ENCODE peak calls at places on chromosomes 3 and 15, in ten cellular contexts. One of them, this sample, is unnamed.

GRCh38 chr3:195889843-195890407 is 18.4 kb downstream of the TNK2 start:
- DNase-seq in uterus: no peak
- DNase-seq in PC-9: no peak
- DNase-seq in AG04450: no peak
- DNase-seq in HCT116: no peak
- DNase-seq in kidney epithelial cell: no peak
- DNase-seq in esophagus squamous epithelium: no peak
- DNase-seq in tibial artery: no peak
- DNase-seq in epithelial cell of esophagus: no peak
- DNase-seq in ascending aorta: no peak
- DNase-seq in this sample: no peak

GRCh38 chr3:58564456-58565160 is 12.6 kb downstream of the FAM107A start:
- DNase-seq in uterus: no peak
- DNase-seq in PC-9: peak; percentile 63
- DNase-seq in AG04450: peak; percentile 11
- DNase-seq in HCT116: no peak
- DNase-seq in kidney epithelial cell: peak; percentile 54
- DNase-seq in esophagus squamous epithelium: no peak
- DNase-seq in tibial artery: no peak
- DNase-seq in epithelial cell of esophagus: peak; percentile 72
- DNase-seq in ascending aorta: no peak
- DNase-seq in this sample: peak; percentile 75

GRCh38 chr15:45549831-45550230 is 27.3 kb upstream of the SLC30A4 start:
- DNase-seq in uterus: no peak
- DNase-seq in PC-9: peak; percentile 52
- DNase-seq in AG04450: no peak
- DNase-seq in HCT116: no peak
- DNase-seq in kidney epithelial cell: no peak
- DNase-seq in esophagus squamous epithelium: no peak
- DNase-seq in tibial artery: no peak
- DNase-seq in epithelial cell of esophagus: peak; percentile 8
- DNase-seq in ascending aorta: no peak
- DNase-seq in this sample: peak; percentile 22

GRCh38 chr3:53804697-53805462 is 41.3 kb downstream of the CHDH start:
- DNase-seq in uterus: peak; percentile 28
- DNase-seq in PC-9: no peak
- DNase-seq in AG04450: peak; percentile 56
- DNase-seq in HCT116: peak; percentile 8
- DNase-seq in kidney epithelial cell: peak; percentile 55
- DNase-seq in esophagus squamous epithelium: no peak
- DNase-seq in tibial artery: no peak
- DNase-seq in epithelial cell of esophagus: peak; percentile 55
- DNase-seq in ascending aorta: no peak
- DNase-seq in this sample: peak; percentile 48

GRCh38 chr3:195075199-195075940 is 195.6 kb downstream of the XXYLT1 start:
- DNase-seq in uterus: no peak
- DNase-seq in PC-9: no peak
- DNase-seq in AG04450: no peak
- DNase-seq in HCT116: no peak
- DNase-seq in kidney epithelial cell: no peak
- DNase-seq in esophagus squamous epithelium: no peak
- DNase-seq in tibial artery: peak; percentile 2
- DNase-seq in epithelial cell of esophagus: no peak
- DNase-seq in ascending aorta: no peak
- DNase-seq in this sample: peak; percentile 37

GRCh38 chr15:29849716-29850115 is 27.4 kb upstream of the TJP1 start:
- DNase-seq in uterus: no peak
- DNase-seq in PC-9: no peak
- DNase-seq in AG04450: no peak
- DNase-seq in HCT116: no peak
- DNase-seq in kidney epithelial cell: peak; percentile 58
- DNase-seq in esophagus squamous epithelium: no peak
- DNase-seq in tibial artery: no peak
- DNase-seq in epithelial cell of esophagus: peak; percentile 91
- DNase-seq in ascending aorta: no peak
- DNase-seq in this sample: no peak

GRCh38 chr15:66658855-66659254 is 43.2 kb upstream of the SMAD6 start:
- DNase-seq in uterus: no peak
- DNase-seq in PC-9: no peak
- DNase-seq in AG04450: no peak
- DNase-seq in HCT116: no peak
- DNase-seq in kidney epithelial cell: no peak
- DNase-seq in esophagus squamous epithelium: no peak
- DNase-seq in tibial artery: no peak
- DNase-seq in epithelial cell of esophagus: no peak
- DNase-seq in ascending aorta: no peak
- DNase-seq in this sample: no peak

GRCh38 chr3:188661801-188662200 is 507.8 kb downstream of the LPP start:
- DNase-seq in uterus: no peak
- DNase-seq in PC-9: no peak
- DNase-seq in AG04450: no peak
- DNase-seq in HCT116: no peak
- DNase-seq in kidney epithelial cell: no peak
- DNase-seq in esophagus squamous epithelium: no peak
- DNase-seq in tibial artery: no peak
- DNase-seq in epithelial cell of esophagus: no peak
- DNase-seq in ascending aorta: no peak
- DNase-seq in this sample: no peak

GRCh38 chr3:145981057-145981456 is 179.9 kb downstream of the PLOD2 start:
- DNase-seq in uterus: no peak
- DNase-seq in PC-9: no peak
- DNase-seq in AG04450: no peak
- DNase-seq in HCT116: no peak
- DNase-seq in kidney epithelial cell: no peak
- DNase-seq in esophagus squamous epithelium: no peak
- DNase-seq in tibial artery: no peak
- DNase-seq in epithelial cell of esophagus: peak; percentile 13
- DNase-seq in ascending aorta: no peak
- DNase-seq in this sample: peak; percentile 5

GRCh38 chr3:46386206-46386605 is 15.5 kb downstream of the CCR5 start:
- DNase-seq in uterus: no peak
- DNase-seq in PC-9: peak; percentile 96
- DNase-seq in AG04450: no peak
- DNase-seq in HCT116: peak; percentile 33
- DNase-seq in kidney epithelial cell: peak; percentile 45
- DNase-seq in esophagus squamous epithelium: no peak
- DNase-seq in tibial artery: no peak
- DNase-seq in epithelial cell of esophagus: peak; percentile 98
- DNase-seq in ascending aorta: no peak
- DNase-seq in this sample: peak; percentile 9

GRCh38 chr3:114121996-114122709 is 56.7 kb downstream of the DRD3 start:
- DNase-seq in uterus: peak; percentile 34
- DNase-seq in PC-9: no peak
- DNase-seq in AG04450: peak; percentile 15
- DNase-seq in HCT116: no peak
- DNase-seq in kidney epithelial cell: no peak
- DNase-seq in esophagus squamous epithelium: no peak
- DNase-seq in tibial artery: no peak
- DNase-seq in epithelial cell of esophagus: peak; percentile 34
- DNase-seq in ascending aorta: no peak
- DNase-seq in this sample: peak; percentile 70

GRCh38 chr3:143045639-143046038 is 44.3 kb downstream of the U2SURP start:
- DNase-seq in uterus: no peak
- DNase-seq in PC-9: no peak
- DNase-seq in AG04450: no peak
- DNase-seq in HCT116: no peak
- DNase-seq in kidney epithelial cell: no peak
- DNase-seq in esophagus squamous epithelium: no peak
- DNase-seq in tibial artery: no peak
- DNase-seq in epithelial cell of esophagus: no peak
- DNase-seq in ascending aorta: no peak
- DNase-seq in this sample: no peak

GRCh38 chr15:31241888-31242287 is 84.7 kb upstream of the KLF13 start:
- DNase-seq in uterus: no peak
- DNase-seq in PC-9: no peak
- DNase-seq in AG04450: no peak
- DNase-seq in HCT116: no peak
- DNase-seq in kidney epithelial cell: no peak
- DNase-seq in esophagus squamous epithelium: no peak
- DNase-seq in tibial artery: no peak
- DNase-seq in epithelial cell of esophagus: no peak
- DNase-seq in ascending aorta: no peak
- DNase-seq in this sample: no peak

GRCh38 chr15:70093481-70094309 is 4.0 kb downstream of the TLE3 start:
- DNase-seq in uterus: no peak
- DNase-seq in PC-9: peak; percentile 97
- DNase-seq in AG04450: no peak
- DNase-seq in HCT116: no peak
- DNase-seq in kidney epithelial cell: no peak
- DNase-seq in esophagus squamous epithelium: no peak
- DNase-seq in tibial artery: peak; percentile 50
- DNase-seq in epithelial cell of esophagus: peak; percentile 89
- DNase-seq in ascending aorta: no peak
- DNase-seq in this sample: peak; percentile 41

GRCh38 chr3:4656059-4656458 is 162.9 kb downstream of the ITPR1 start:
- DNase-seq in uterus: peak; percentile 74
- DNase-seq in PC-9: peak; percentile 36
- DNase-seq in AG04450: peak; percentile 44
- DNase-seq in HCT116: peak; percentile 56
- DNase-seq in kidney epithelial cell: peak; percentile 38
- DNase-seq in esophagus squamous epithelium: no peak
- DNase-seq in tibial artery: peak; percentile 48
- DNase-seq in epithelial cell of esophagus: peak; percentile 75
- DNase-seq in ascending aorta: peak; percentile 25
- DNase-seq in this sample: peak; percentile 79

GRCh38 chr15:78917888-78918287 is 27.0 kb downstream of the CTSH start:
- DNase-seq in uterus: no peak
- DNase-seq in PC-9: no peak
- DNase-seq in AG04450: no peak
- DNase-seq in HCT116: no peak
- DNase-seq in kidney epithelial cell: no peak
- DNase-seq in esophagus squamous epithelium: no peak
- DNase-seq in tibial artery: no peak
- DNase-seq in epithelial cell of esophagus: no peak
- DNase-seq in ascending aorta: no peak
- DNase-seq in this sample: no peak

GRCh38 chr3:72058493-72059081 is 273.6 kb upstream of the PROK2 start:
- DNase-seq in uterus: no peak
- DNase-seq in PC-9: no peak
- DNase-seq in AG04450: no peak
- DNase-seq in HCT116: no peak
- DNase-seq in kidney epithelial cell: no peak
- DNase-seq in esophagus squamous epithelium: no peak
- DNase-seq in tibial artery: no peak
- DNase-seq in epithelial cell of esophagus: no peak
- DNase-seq in ascending aorta: no peak
- DNase-seq in this sample: no peak
- TF ChIP-seq CTCF in uterus: no peak
- TF ChIP-seq CTCF in PC-9: no peak
- TF ChIP-seq CTCF in AG04450: no peak
- TF ChIP-seq CTCF in HCT116: no peak
- TF ChIP-seq CTCF in kidney epithelial cell: no peak
- TF ChIP-seq CTCF in esophagus squamous epithelium: no peak
- TF ChIP-seq CTCF in tibial artery: no peak
- TF ChIP-seq CTCF in epithelial cell of esophagus: no peak
- TF ChIP-seq CTCF in ascending aorta: no peak
- TF ChIP-seq CTCF in this sample: no peak

DNA sequence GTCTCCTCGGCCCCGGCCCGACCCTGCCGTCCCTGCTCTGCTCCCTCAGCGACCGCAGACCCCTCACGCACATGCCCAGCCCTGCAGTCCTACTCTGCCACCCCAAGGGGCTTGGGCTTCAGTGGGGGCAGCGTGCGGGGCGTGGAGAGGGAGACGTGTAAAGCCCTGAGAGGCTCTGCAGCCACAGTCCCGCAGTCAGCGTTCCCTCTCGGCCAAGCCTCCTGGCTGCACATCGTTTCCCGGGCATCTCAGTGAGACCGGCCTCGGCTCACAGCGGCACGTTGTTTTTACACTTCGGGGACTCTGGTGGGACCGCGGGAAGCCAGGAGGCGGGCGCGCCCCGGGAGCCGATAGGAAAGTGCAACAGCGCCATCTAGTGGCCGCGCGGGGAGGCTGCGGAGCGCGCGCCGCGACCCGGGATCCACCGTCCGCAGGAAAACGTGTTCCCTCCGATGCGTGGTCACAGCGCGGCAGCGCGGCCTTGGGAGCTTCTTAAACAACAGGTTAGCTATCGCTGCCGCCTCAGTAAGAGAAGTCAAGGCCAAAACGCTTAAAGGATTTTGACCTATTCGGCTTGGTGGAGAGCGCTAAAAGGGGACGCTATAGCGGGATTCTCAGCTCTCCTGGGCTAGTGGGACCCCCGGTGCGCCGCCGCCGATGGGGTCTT is 226.8 kb upstream of the IGF1R start:
- DNase-seq in uterus: peak; percentile 61
- DNase-seq in PC-9: no peak
- DNase-seq in AG04450: no peak
- DNase-seq in HCT116: peak; percentile 10
- DNase-seq in kidney epithelial cell: no peak
- DNase-seq in esophagus squamous epithelium: no peak
- DNase-seq in tibial artery: peak; percentile 70
- DNase-seq in epithelial cell of esophagus: peak; percentile 39
- DNase-seq in ascending aorta: no peak
- DNase-seq in this sample: peak; percentile 24
- H3K4me3 ChIP-seq in uterus: no peak overlapping the region
- H3K4me3 ChIP-seq in PC-9: no peak overlapping the region
- H3K4me3 ChIP-seq in AG04450: peak overlapping the region; percentile 20
- H3K4me3 ChIP-seq in HCT116: no peak overlapping the region
- H3K4me3 ChIP-seq in kidney epithelial cell: no peak overlapping the region
- H3K4me3 ChIP-seq in esophagus squamous epithelium: peak overlapping the region; percentile 24
- H3K4me3 ChIP-seq in tibial artery: peak overlapping the region; percentile 42
- H3K4me3 ChIP-seq in epithelial cell of esophagus: peak overlapping the region; percentile 34
- H3K4me3 ChIP-seq in ascending aorta: peak overlapping the region; percentile 56
- H3K4me3 ChIP-seq in this sample: no peak overlapping the region

GRCh38 chr3:8450618-8451017 is 51.0 kb upstream of the LMCD1 start:
- DNase-seq in uterus: no peak
- DNase-seq in PC-9: no peak
- DNase-seq in AG04450: no peak
- DNase-seq in HCT116: no peak
- DNase-seq in kidney epithelial cell: no peak
- DNase-seq in esophagus squamous epithelium: no peak
- DNase-seq in tibial artery: no peak
- DNase-seq in epithelial cell of esophagus: no peak
- DNase-seq in ascending aorta: no peak
- DNase-seq in this sample: no peak
- TF ChIP-seq CTCF in uterus: no peak
- TF ChIP-seq CTCF in PC-9: no peak
- TF ChIP-seq CTCF in AG04450: no peak
- TF ChIP-seq CTCF in HCT116: peak; percentile 11
- TF ChIP-seq CTCF in kidney epithelial cell: no peak
- TF ChIP-seq CTCF in esophagus squamous epithelium: no peak
- TF ChIP-seq CTCF in tibial artery: no peak
- TF ChIP-seq CTCF in epithelial cell of esophagus: no peak
- TF ChIP-seq CTCF in ascending aorta: no peak
- TF ChIP-seq CTCF in this sample: no peak

DNA sequence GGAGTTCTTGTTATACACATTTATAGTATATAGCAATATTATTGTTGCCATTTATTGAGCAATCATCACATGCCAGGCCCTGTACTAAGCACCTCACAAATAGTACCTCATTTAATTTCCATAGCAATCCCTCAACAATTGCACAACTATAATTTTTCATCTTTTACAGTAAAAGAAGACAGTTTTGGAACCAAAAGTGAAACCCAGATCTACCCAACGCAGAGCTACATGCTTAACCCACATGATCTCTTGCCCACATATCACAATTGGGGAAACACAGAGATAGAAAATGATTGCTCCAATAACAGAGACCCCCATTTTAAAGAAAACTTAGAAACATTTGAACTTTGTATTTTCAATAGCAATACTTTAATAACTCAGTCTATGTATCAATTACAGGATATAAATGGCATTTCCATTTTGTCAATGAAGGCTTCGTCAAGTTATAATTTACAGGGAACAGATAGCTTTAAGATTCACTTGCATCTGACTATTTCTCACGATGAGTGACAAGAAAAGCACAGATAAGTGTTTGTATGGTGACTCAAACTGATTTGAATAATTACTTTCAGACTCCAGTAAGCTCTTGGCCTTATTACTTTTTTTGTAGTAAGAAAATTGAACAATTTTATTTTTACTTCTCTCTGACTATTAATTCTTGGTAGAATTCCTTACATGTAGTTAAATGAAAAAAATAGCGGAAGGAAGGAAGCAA is 38.7 kb upstream of the CCDC50 start:
- DNase-seq in uterus: no peak
- DNase-seq in PC-9: peak; percentile 30
- DNase-seq in AG04450: no peak
- DNase-seq in HCT116: no peak
- DNase-seq in kidney epithelial cell: no peak
- DNase-seq in esophagus squamous epithelium: no peak
- DNase-seq in tibial artery: no peak
- DNase-seq in epithelial cell of esophagus: peak; percentile 2
- DNase-seq in ascending aorta: no peak
- DNase-seq in this sample: peak; percentile 10
- H3K4me3 ChIP-seq in uterus: no peak overlapping the region
- H3K4me3 ChIP-seq in PC-9: no peak overlapping the region
- H3K4me3 ChIP-seq in AG04450: no peak overlapping the region
- H3K4me3 ChIP-seq in HCT116: no peak overlapping the region
- H3K4me3 ChIP-seq in kidney epithelial cell: no peak overlapping the region
- H3K4me3 ChIP-seq in esophagus squamous epithelium: no peak overlapping the region
- H3K4me3 ChIP-seq in tibial artery: no peak overlapping the region
- H3K4me3 ChIP-seq in epithelial cell of esophagus: no peak overlapping the region
- H3K4me3 ChIP-seq in ascending aorta: no peak overlapping the region
- H3K4me3 ChIP-seq in this sample: no peak overlapping the region